ENCODE peak calls at places on chromosomes 13 and 19, in eight cellular contexts. P is heart right ventricle, A is adrenal gland, I is fibroblast of lung, D is NB4, Q is psoas muscle, G is transverse colon, K is AG09309. O is an unnamed sample.

GRCh38 chr19:3985643-3986259 is 488 bp upstream of the EEF2 start:
- DNase-seq in P (no peak), K (no peak), D (no peak), A (peak; percentile 59), Q (no peak), I (no peak), G (no peak), O (no peak)

GRCh38 chr13:23956106-23956505 is 58.8 kb upstream of the C1QTNF9B start:
- DNase-seq in I (peak; percentile 21), P (no peak), Q (no peak), D (no peak), K (no peak), G (peak; percentile 65), A (no peak), O (no peak)

GRCh38 chr19:2352121-2352520 is 7.9 kb upstream of the TMPRSS9 start:
- DNase-seq in K (no peak), I (no peak), P (no peak), G (no peak), D (no peak), A (no peak), Q (no peak), O (no peak)

GRCh38 chr13:112744306-112745021 is 54.6 kb downstream of the ATP11A start:
- DNase-seq in P (no peak), I (peak; percentile 49), Q (no peak), K (no peak), D (no peak), G (no peak), A (no peak), O (no peak)

GRCh38 chr13:92963029-92963428 is 263.6 kb upstream of the GPC6 start:
- DNase-seq in K (no peak), G (no peak), P (no peak), I (peak; percentile 6), Q (no peak), D (no peak), A (no peak), O (no peak)

GRCh38 chr13:20772401-20773131 is 1.2 kb downstream of the EEF1AKMT1 start:
- DNase-seq in P (no peak), D (peak; percentile 48), G (no peak), K (peak; percentile 23), I (peak; percentile 2), Q (no peak), A (no peak), O (no peak)

GRCh38 chr19:32599736-32600157 is 18.8 kb downstream of the PDCD5 start:
- DNase-seq in G (peak; percentile 25), D (peak; percentile 68), Q (no peak), P (no peak), A (no peak), I (peak; percentile 74), K (peak; percentile 24), O (peak; percentile 67)

GRCh38 chr19:30719189-30719990 is 347.2 kb downstream of the ZNF536 start:
- DNase-seq in G (peak; percentile 60), Q (peak; percentile 66), A (peak; percentile 84), P (peak; percentile 84), D (no peak), I (peak; percentile 18), K (no peak), O (peak; percentile 45)

GRCh38 chr19:47644743-47645499 is 36.0 kb downstream of the BICRA start:
- DNase-seq in A (no peak), D (no peak), I (no peak), Q (no peak), P (no peak), G (no peak), K (no peak), O (no peak)

DNA sequence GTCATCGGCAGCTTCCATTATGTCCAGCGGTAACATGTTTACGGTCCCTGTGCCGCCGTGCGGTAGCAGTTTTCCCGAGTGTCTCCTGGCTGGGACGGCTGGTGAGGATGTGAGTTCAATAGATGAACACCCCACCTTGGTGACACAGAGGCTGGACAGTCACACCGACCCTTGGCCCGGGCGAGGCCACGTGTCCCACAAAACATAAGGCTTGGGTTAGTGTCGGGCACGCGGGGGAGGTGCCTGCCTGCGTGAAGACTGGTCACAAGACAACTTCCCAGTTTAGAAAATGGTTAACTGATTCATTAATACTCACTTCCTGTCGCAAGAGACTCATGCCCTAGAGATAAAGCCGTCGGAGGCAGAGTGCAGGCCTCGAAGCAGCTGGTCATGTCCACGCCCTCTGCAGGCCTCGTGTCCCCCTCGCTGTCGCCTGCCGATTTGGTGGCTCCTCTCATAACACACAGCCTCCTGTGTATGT is 17.2 kb downstream of the RASA3 start:
- DNase-seq in I (peak; percentile 81), K (no peak), A (peak; percentile 66), G (peak; percentile 81), D (peak; percentile 96), Q (peak; percentile 48), P (no peak), O (no peak)
- TF ChIP-seq CTCF in I (peak; percentile 1), K (peak; percentile 22), A (no peak), G (no peak), D (peak; percentile 45), Q (no peak), P (peak; percentile 26), O (no peak)

GRCh38 chr19:13260883-13261653 is 110.9 kb downstream of the IER2 start:
- DNase-seq in P (no peak), K (peak; percentile 66), I (peak; percentile 88), Q (no peak), A (peak; percentile 55), D (peak; percentile 83), G (no peak), O (peak; percentile 87)
- TF ChIP-seq CTCF in P (no peak), K (peak; percentile 21), I (no peak), Q (peak; percentile 5), A (no peak), D (no peak), G (no peak), O (no peak)

GRCh38 chr19:6766357-6767080 is 716 bp downstream of the SH2D3A start:
- DNase-seq in D (no peak), P (no peak), Q (no peak), A (no peak), I (no peak), K (no peak), G (no peak), O (no peak)
- TF ChIP-seq CTCF in D (no peak), P (no peak), Q (no peak), A (no peak), I (no peak), K (no peak), G (no peak), O (no peak)

DNA sequence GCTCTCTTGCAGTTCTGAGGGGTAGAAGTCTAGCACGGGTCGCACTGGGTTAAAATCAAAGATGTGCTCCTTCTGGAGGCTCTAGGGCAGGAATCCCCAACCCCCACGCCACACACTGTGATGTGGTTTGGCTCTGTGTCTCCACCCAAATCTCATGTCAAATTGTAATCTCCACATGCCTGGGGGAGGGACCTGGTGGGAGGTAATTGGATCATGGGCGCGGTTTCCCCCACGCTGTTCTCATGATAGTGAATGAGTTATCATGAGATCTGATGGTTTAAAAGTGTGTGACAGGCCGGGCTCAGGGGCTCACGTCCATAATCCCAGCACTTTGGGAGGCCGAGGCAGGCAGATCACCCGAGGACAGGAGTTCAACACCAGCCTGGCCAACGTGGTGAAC is 26.6 kb upstream of the CALM3 start:
- DNase-seq in G (no peak), A (peak; percentile 23), P (no peak), I (no peak), Q (no peak), K (no peak), D (no peak), O (no peak)
- TF ChIP-seq CTCF in G (no peak), A (no peak), P (no peak), I (no peak), Q (no peak), K (no peak), D (no peak), O (no peak)

GRCh38 chr19:40365010-40365409 is 16.5 kb downstream of the PLD3 start:
- DNase-seq in G (no peak), I (no peak), A (no peak), Q (no peak), K (no peak), P (no peak), D (no peak), O (no peak)

GRCh38 chr19:40365613-40366401 is 17.3 kb downstream of the PLD3 start:
- DNase-seq in G (peak; percentile 50), I (peak; percentile 75), Q (peak; percentile 61), A (peak; percentile 90), K (no peak), D (peak; percentile 20), P (peak; percentile 72), O (peak; percentile 97)

GRCh38 chr19:40362160-40362559 is 13.7 kb downstream of the PLD3 start:
- DNase-seq in I (no peak), K (no peak), P (no peak), G (no peak), Q (no peak), D (no peak), A (no peak), O (no peak)

GRCh38 chr19:40360020-40360686 is 11.7 kb downstream of the PLD3 start:
- DNase-seq in I (no peak), D (no peak), G (no peak), K (no peak), P (no peak), Q (no peak), A (no peak), O (no peak)

DNA sequence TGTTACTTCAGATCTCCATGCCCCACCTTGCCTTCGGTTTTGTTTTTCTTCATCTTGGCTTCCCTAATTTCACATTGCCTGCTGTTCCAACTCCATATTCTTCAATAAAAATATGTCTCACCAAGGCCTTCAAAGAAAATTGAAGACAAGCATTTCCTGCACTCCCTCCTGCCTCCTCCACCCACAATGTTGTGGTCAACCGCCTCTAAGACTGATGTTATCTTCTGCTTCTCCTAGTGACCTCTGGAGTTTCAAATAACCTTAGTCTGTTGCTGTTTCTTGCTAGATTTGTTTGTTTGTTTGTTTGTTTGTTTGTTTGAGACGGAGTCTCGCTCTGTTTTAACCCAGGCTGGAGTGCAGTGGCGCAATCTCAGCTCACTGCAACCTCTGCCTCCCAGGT is 14.6 kb downstream of the PLD3 start:
- DNase-seq in A (no peak), G (no peak), I (no peak), K (no peak), P (no peak), Q (no peak), D (peak; percentile 82), O (no peak)
- TF ChIP-seq CTCF in A (no peak), G (no peak), I (no peak), K (no peak), P (no peak), Q (no peak), D (no peak), O (no peak)

DNA sequence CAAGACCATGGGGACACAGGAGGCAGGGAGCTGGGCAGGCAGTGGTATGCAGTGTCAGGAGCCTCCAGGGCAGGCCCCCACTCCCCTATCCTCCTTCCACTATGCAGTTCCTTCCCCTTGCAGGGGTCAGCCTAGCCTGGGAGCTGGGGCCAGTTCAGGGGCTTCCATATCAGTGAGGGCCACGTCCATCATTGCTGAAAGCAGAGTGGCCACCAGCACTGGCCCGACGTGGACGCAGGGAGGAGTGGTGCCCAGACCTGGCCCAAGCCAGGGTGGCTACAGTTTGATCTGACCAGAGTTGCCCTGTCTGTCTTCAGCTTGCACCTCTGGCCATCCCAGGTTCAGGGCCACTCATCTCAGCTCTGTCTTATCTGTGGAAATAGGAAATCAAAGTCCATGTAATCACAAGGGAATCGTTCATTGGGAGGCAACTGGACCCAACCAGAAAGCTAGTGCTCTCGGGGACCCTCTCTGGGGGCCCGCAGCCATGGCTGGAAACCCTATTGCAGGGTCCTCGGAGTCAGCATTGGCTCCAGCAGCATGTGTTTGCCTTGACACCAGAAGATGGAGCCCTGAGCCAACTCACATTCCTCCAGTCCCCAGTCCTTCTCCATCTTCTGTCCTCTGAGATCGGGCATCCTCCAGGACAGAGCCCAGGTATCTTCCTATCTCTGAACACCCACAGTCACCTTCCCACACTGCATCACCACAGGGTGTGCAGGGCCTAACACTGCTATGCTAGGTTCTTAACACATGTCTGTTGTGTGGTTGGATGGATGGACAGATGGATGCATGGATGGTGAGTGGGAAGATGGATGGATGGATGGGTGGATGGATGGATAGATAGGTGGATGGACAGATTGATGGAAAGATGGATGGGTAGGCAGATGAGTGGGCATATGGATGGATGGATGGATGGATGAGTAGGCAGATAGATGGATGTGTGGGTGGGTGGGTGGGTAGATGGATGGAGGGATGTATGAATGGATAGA is 75.7 kb upstream of the KCTD15 start:
- DNase-seq in K (no peak), A (no peak), D (no peak), Q (no peak), I (no peak), G (no peak), P (no peak), O (no peak)
- TF ChIP-seq CTCF in K (no peak), A (no peak), D (no peak), Q (no peak), I (no peak), G (no peak), P (no peak), O (no peak)

O was measured in GM13977.